ENCODE peak calls at places on chromosomes 13 and 19, in six cellular contexts. O is NCI-H526, I is AG09319, B is cardiac fibroblast, N is NCI-H1436, J is nephron progenitor cell. Q is an unnamed sample.

GRCh38 chr13:72638059-72638815 is 89.2 kb downstream of the MZT1 start:
- DNase-seq in O (no peak), I (no peak), B (no peak), N (no peak), J (no peak), Q (no peak)

GRCh38 chr19:29667941-29668340 is 2.7 kb downstream of the PLEKHF1 start:
- DNase-seq in O (no peak), I (no peak), B (no peak), N (no peak), J (no peak), Q (no peak)

GRCh38 chr19:20422216-20422615 is 143.4 kb downstream of the ZNF737 start:
- DNase-seq in O (no peak), I (no peak), B (peak), N (no peak), J (no peak), Q (no peak)

GRCh38 chr13:45695198-45695730 is 6.9 kb upstream of the CBY2 start:
- DNase-seq in O (no peak), I (no peak), B (no peak), N (no peak), J (no peak), Q (no peak)

GRCh38 chr19:335072-335471 is 9.5 kb downstream of the MIER2 start:
- DNase-seq in O (no peak), I (no peak), B (no peak), N (no peak), J (no peak), Q (no peak)

GRCh38 chr19:4711211-4711610 is 12.4 kb downstream of the DPP9 start:
- DNase-seq in O (no peak), I (no peak), B (no peak), N (no peak), J (no peak), Q (no peak)

GRCh38 chr19:1567848-1568227 is 287 bp downstream of the MEX3D start:
- DNase-seq in O (no peak), I (no peak), B (no peak), N (no peak), J (no peak), Q (no peak)

GRCh38 chr19:4077800-4078683 is 11.3 kb upstream of the ZBTB7A start:
- DNase-seq in O (peak), I (no peak), B (peak), N (no peak), J (peak), Q (peak)

GRCh38 chr13:39915418-39915817 is 260.0 kb downstream of the COG6 start:
- DNase-seq in O (no peak), I (no peak), B (peak), N (no peak), J (no peak), Q (no peak)

GRCh38 chr19:38730731-38731589 is 13.3 kb downstream of the CAPN12 start:
- DNase-seq in O (no peak), I (no peak), B (no peak), N (no peak), J (no peak), Q (no peak)

GRCh38 chr19:40309666-40310065 is 24.5 kb upstream of the AKT2 start:
- DNase-seq in O (no peak), I (no peak), B (no peak), N (no peak), J (no peak), Q (no peak)

GRCh38 chr13:44573071-44573470 is 3.1 kb downstream of the TSC22D1 start:
- DNase-seq in O (peak), I (no peak), B (no peak), N (no peak), J (peak), Q (no peak)

GRCh38 chr19:18657590-18658365 is 20.9 kb downstream of the KLHL26 start:
- DNase-seq in O (peak), I (no peak), B (peak), N (peak), J (no peak), Q (no peak)

GRCh38 chr13:99158846-99159245 is 41.8 kb upstream of the UBAC2 start:
- DNase-seq in O (no peak), I (no peak), B (no peak), N (no peak), J (no peak), Q (no peak)

GRCh38 chr13:112200200-112200599 is 133.3 kb downstream of the SOX1 start:
- DNase-seq in O (no peak), I (no peak), B (no peak), N (no peak), J (no peak), Q (no peak)

GRCh38 chr13:114132419-114133121 is at the start of gene RASA3:
- DNase-seq in O (peak), I (peak), B (peak), N (peak), J (peak), Q (peak)

GRCh38 chr19:1592023-1592754 is 476 bp downstream of the MBD3 start:
- DNase-seq in O (peak), I (peak), B (peak), N (peak), J (peak), Q (peak)

GRCh38 chr19:6090634-6091033 is 19.7 kb downstream of the RFX2 start:
- DNase-seq in O (no peak), I (no peak), B (no peak), N (no peak), J (no peak), Q (no peak)

GRCh38 chr19:34220472-34221063 is 33.8 kb upstream of the GARRE1 start:
- DNase-seq in O (peak), I (peak), B (peak), N (peak), J (peak), Q (peak)

GRCh38 chr13:32902898-32903297 is 113.3 kb upstream of the KL start:
- DNase-seq in O (no peak), I (no peak), B (peak), N (no peak), J (no peak), Q (peak)

GRCh38 chr19:35963514-35963913 is 27.3 kb downstream of the LRFN3 start:
- DNase-seq in O (no peak), I (no peak), B (peak), N (no peak), J (peak), Q (peak)

GRCh38 chr19:17830567-17831418 is 9.5 kb upstream of the INSL3 start:
- DNase-seq in O (peak), I (no peak), B (peak), N (peak), J (peak), Q (peak)

GRCh38 chr13:61779456-61779855 is 363.8 kb upstream of the PCDH20 start:
- DNase-seq in O (no peak), I (no peak), B (no peak), N (no peak), J (no peak), Q (no peak)

GRCh38 chr13:112177889-112178288 is 110.9 kb downstream of the SOX1 start:
- DNase-seq in O (no peak), I (no peak), B (no peak), N (no peak), J (no peak), Q (no peak)

Q was measured in WTC11.